ENCODE peak calls at places on chromosomes 2 and 18, in eight cellular contexts. G is PC-3, A is fibroblast of lung, Y is colonic mucosa, R is GM23248, V is mesendoderm, X is neural progenitor cell, C is IMR-90. I is an unnamed sample.

GRCh38 chr2:215486973-215487372 is 51.1 kb upstream of the FN1 start:
- DNase-seq in G (no peak), A (peak), Y (no peak), R (no peak), V (no peak), X (no peak), C (no peak), I (no peak)

GRCh38 chr18:55461843-55462242 is 126.1 kb downstream of the TCF4 start:
- DNase-seq in G (no peak), A (no peak), Y (no peak), R (no peak), V (no peak), X (no peak), C (no peak), I (no peak)

GRCh38 chr2:102187191-102188150 is 648 bp downstream of the IL1RL2 start:
- DNase-seq in G (no peak), A (peak), Y (peak), R (peak), V (peak), X (no peak), C (peak), I (no peak)

GRCh38 chr2:227163445-227163997 is 484 bp downstream of the COL4A4 start:
- DNase-seq in G (no peak), A (no peak), Y (peak), R (peak), V (peak), X (peak), C (no peak), I (no peak)

GRCh38 chr2:211132586-211132985 is 576.2 kb downstream of the CPS1 start:
- DNase-seq in G (peak), A (no peak), Y (no peak), R (peak), V (no peak), X (no peak), C (no peak), I (no peak)

GRCh38 chr2:174969091-174969734 is 36.0 kb downstream of the CHN1 start:
- DNase-seq in G (no peak), A (no peak), Y (no peak), R (no peak), V (no peak), X (no peak), C (no peak), I (no peak)

GRCh38 chr2:168767258-168767657 is 35.2 kb upstream of the NOSTRIN start:
- DNase-seq in G (peak), A (no peak), Y (no peak), R (peak), V (no peak), X (no peak), C (peak), I (no peak)

GRCh38 chr2:123648014-123648413 is 377.1 kb upstream of the CNTNAP5 start:
- DNase-seq in G (no peak), A (no peak), Y (no peak), R (no peak), V (no peak), X (no peak), C (no peak), I (no peak)

GRCh38 chr2:26068602-26069298 is 34.9 kb downstream of the RAB10 start:
- DNase-seq in G (peak), A (peak), Y (no peak), R (peak), V (peak), X (no peak), C (peak), I (peak)

DNA sequence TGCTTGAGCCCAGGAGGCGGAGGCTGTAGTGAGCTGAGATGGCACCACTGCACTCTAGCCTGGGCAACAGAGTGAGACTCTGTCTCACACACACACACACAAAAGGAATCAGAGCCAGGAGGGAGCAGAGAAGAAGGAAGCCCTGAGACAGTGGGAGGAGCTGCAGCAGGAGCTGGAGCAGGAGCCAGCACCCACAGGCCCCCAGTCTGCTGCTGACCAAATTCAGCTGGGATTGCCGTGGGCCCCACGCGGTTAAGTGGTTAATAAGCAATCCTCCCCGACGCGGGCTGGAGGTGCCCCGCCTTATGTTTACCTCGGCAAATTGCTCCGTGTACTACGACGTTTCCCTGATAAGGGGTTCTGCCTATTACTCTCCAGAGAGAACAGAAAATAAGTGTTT is 265.3 kb downstream of the TWIST2 start:
- DNase-seq in G (no peak), A (peak), Y (peak), R (peak), V (no peak), X (no peak), C (peak), I (no peak)
- H3K9ac ChIP-seq in G (no peak), A (no peak), Y (no peak), R (no peak), V (no peak), X (no peak), C (no peak), I (no peak)

GRCh38 chr2:65299246-65299645 is 71.6 kb downstream of the ACTR2 start:
- DNase-seq in G (peak), A (peak), Y (no peak), R (peak), V (no peak), X (no peak), C (peak), I (no peak)

GRCh38 chr2:65297544-65297943 is 69.9 kb downstream of the ACTR2 start:
- DNase-seq in G (no peak), A (no peak), Y (no peak), R (no peak), V (no peak), X (no peak), C (no peak), I (no peak)

GRCh38 chr2:65298089-65298488 is 70.5 kb downstream of the ACTR2 start:
- DNase-seq in G (no peak), A (no peak), Y (no peak), R (no peak), V (no peak), X (no peak), C (no peak), I (no peak)

GRCh38 chr2:65300134-65300771 is 72.6 kb downstream of the ACTR2 start:
- DNase-seq in G (peak), A (peak), Y (peak), R (peak), V (no peak), X (no peak), C (peak), I (no peak)

DNA sequence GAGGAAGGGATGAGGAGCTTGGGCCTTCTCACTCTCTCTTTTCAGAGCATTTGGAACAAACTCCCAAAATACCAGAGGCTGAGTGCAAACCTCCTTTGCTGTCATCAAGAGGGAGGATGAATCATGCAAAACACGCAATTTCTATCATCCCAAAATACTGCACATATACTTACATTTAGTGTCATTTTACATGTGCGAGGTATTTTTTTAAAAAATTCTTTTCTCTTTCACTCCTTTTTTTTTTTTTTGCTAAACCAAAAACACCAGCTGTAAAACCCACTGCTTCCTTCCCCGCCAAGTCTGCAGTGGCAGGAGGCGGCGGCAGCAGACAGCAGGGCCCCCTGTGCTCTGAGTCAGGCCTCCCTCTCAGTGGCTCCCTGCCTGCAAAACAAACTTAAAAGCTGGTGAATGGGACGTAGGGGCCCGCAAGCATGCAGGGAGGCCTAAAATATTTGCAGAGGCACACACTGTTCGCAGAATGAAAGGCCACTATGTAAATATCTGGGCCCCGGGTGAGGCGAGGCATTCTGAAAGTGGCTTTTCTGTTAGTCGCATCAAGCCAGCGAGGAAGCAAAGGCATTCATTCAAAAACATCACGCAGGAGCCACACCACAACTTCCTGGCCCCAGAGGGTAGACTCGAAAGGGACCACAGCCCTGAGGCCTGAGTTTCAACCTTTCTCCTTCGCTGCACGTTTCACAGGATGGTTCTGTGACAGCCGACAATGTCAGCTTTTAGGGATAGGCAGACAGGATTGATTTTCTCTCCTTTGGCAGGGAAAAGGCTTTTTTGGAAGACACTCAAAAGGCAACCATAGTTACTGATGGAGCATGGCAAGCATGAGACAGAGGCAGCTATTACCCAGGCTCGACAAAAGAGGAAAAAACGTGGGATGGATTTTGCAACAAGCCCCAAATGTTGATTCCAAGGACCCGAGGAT is 73.4 kb downstream of the ACTR2 start:
- DNase-seq in G (peak), A (peak), Y (no peak), R (peak), V (peak), X (peak), C (peak), I (peak)
- H3K9ac ChIP-seq in G (peak), A (peak), Y (no peak), R (peak), V (no peak), X (no peak), C (peak), I (peak)

GRCh38 chr2:100413586-100413985 is 3.9 kb downstream of the CHST10 start:
- DNase-seq in G (no peak), A (no peak), Y (no peak), R (no peak), V (peak), X (no peak), C (no peak), I (peak)
- H3K9ac ChIP-seq in G (no peak), A (no peak), Y (no peak), R (no peak), V (no peak), X (no peak), C (no peak), I (no peak)

GRCh38 chr2:65425276-65425675 is 7.1 kb downstream of the SPRED2 start:
- DNase-seq in G (no peak), A (no peak), Y (no peak), R (no peak), V (no peak), X (no peak), C (no peak), I (no peak)
- H3K9ac ChIP-seq in G (no peak), A (no peak), Y (no peak), R (no peak), V (no peak), X (no peak), C (no peak), I (no peak)

GRCh38 chr18:70337139-70337972 is 48.5 kb downstream of the SOCS6 start:
- DNase-seq in G (peak), A (peak), Y (peak), R (peak), V (peak), X (peak), C (peak), I (peak)
- H3K9ac ChIP-seq in G (peak), A (no peak), Y (no peak), R (no peak), V (no peak), X (no peak), C (no peak), I (no peak)

DNA sequence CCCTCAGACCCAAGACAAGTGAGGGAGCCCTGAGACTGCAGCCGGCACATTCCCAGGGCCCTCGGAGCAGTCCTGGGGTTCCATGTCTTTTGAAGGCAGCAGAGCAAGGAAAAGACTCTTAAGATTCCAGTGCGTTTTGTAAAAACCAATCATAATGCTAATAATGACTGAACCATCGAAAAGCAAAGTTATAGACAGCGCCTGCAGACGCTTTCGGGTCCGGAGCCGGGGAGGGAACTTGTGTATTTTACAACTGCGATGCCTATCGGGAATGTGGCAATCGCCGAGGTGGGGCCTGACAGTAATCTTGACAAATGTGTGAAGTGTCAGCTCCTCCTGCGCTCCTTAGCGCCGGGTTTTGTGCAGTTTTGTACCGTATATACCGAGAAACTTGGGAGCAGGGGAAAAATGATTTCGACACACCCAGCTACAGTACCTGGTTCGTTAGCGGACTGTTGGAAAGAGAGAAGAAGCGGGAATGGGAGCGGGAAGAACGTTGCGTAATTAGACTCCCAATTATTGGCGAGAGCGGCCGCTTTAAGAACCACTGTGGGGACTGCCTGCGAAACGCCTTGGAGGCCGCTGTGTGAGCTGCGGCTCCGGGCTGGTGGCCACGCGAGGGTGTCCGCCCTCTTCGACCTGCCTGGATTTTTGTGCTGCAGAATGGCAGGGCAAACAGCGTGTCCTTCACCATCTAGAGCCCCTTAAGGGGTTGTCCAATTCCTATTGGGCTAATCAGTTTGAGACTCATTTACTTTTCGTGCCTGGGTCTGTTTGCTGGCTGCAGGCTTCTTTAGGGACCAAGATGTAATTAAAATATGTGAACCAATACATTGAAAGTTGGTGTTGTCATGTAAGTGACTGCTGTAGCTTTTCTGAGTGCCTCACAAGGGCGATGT is 2.4 kb downstream of the EPAS1 start:
- DNase-seq in G (peak), A (peak), Y (peak), R (peak), V (peak), X (peak), C (peak), I (no peak)
- H3K9ac ChIP-seq in G (peak), A (peak), Y (peak), R (peak), V (no peak), X (no peak), C (peak), I (peak)

DNA sequence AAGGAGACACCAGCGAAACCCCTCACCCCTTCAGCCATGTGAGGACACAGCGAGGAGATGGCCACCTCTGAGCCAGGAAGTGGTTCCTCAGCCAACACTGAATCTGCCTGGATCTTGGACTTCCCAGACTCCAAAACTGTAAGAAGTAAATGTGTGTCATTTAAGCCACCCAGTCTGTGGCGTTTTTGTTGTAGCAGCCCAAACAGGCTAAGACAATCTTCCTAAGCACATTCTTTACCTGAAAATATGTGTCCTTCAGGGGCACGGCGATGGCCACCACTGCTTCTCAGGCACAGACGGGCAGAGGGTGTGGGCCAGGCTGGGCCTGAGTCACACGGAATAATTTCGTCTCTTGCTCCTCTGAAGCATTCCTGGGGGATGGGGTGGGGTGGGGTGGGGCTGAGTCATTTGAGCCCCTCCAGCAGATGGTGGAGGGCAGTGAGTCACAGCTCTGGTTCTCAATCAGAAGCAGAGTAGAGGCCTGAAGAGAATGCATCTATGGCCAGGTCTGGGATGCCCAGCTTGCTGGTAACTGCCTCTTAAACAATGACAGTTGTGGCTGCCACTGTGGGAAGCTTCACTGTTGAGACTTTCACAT is 142.4 kb downstream of the CAPN13 start:
- DNase-seq in G (peak), A (peak), Y (no peak), R (peak), V (peak), X (no peak), C (peak), I (peak)
- H3K9ac ChIP-seq in G (peak), A (peak), Y (no peak), R (peak), V (no peak), X (no peak), C (peak), I (no peak)

GRCh38 chr18:46550609-46551008 is 106.4 kb downstream of the LOXHD1 start:
- DNase-seq in G (no peak), A (no peak), Y (no peak), R (no peak), V (no peak), X (no peak), C (no peak), I (no peak)
- H3K9ac ChIP-seq in G (no peak), A (no peak), Y (no peak), R (no peak), V (no peak), X (no peak), C (no peak), I (no peak)